ENCODE peak calls at places on chromosome 21, in seven cellular contexts. T is CD4-positive, alpha-beta T cell; D is ascending aorta; P is breast epithelium; X is uterus; C is H1; V is H9. F is an unnamed sample. For H3K9me3, the result is how much of the 10 kb centered on the place peaks cover.

GRCh38 chr21:21156919-21157318 is 158.7 kb downstream of the NCAM2 start:
- DNase-seq in X (no peak), V (no peak), C (no peak), D (no peak), P (no peak), T (no peak), F (no peak)

GRCh38 chr21:33848252-33848953 is 67.2 kb downstream of the ATP5PO start:
- DNase-seq in D (no peak), C (no peak), V (no peak), X (no peak), P (no peak), T (no peak), F (no peak)

GRCh38 chr21:18289876-18290275 is 45.2 kb downstream of the CHODL start:
- DNase-seq in V (no peak), C (no peak), T (no peak), D (no peak), X (no peak), P (no peak), F (no peak)

GRCh38 chr21:44298301-44298700 is 1.6 kb upstream of the PFKL start:
- DNase-seq in X (no peak), C (no peak), D (no peak), T (no peak), P (no peak), V (no peak), F (no peak)

GRCh38 chr21:17610862-17611261 is 1.8 kb downstream of the BTG3 start:
- DNase-seq in T (no peak), C (no peak), P (no peak), V (no peak), D (no peak), X (peak), F (no peak)

GRCh38 chr21:42039911-42040351 is 29.8 kb upstream of the ZBTB21 start:
- DNase-seq in T (no peak), V (no peak), P (no peak), D (no peak), C (no peak), X (peak), F (no peak)

GRCh38 chr21:43188181-43188580 is 19.4 kb downstream of the CRYAA start:
- DNase-seq in D (peak), C (no peak), P (peak), V (no peak), X (no peak), T (no peak), F (no peak)

GRCh38 chr21:29342394-29342957 is 43.8 kb downstream of the BACH1 start:
- DNase-seq in C (no peak), T (no peak), D (peak), V (no peak), P (no peak), X (peak), F (no peak)

GRCh38 chr21:45429221-45430164 is 24.5 kb downstream of the COL18A1 start:
- DNase-seq in P (no peak), T (no peak), V (no peak), C (no peak), X (no peak), D (no peak), F (no peak)

GRCh38 chr21:27693376-27693775 is 726.5 kb upstream of the ADAMTS5 start:
- DNase-seq in C (no peak), X (no peak), D (no peak), T (no peak), V (no peak), P (no peak), F (no peak)

GRCh38 chr21:33572350-33572749 is 16.1 kb downstream of the DONSON start:
- DNase-seq in P (no peak), C (no peak), T (no peak), X (no peak), D (no peak), V (no peak), F (no peak)

GRCh38 chr21:33975548-33976081 is 60.0 kb upstream of the ATP5PO start:
- DNase-seq in C (peak), V (no peak), X (no peak), D (peak), P (no peak), T (peak), F (peak)

GRCh38 chr21:21436012-21436545 is 437.9 kb downstream of the NCAM2 start:
- DNase-seq in V (no peak), D (no peak), C (no peak), X (no peak), P (no peak), T (no peak), F (no peak)

GRCh38 chr21:23223882-23224281 is 2225.7 kb downstream of the NCAM2 start:
- DNase-seq in C (no peak), V (no peak), T (no peak), P (no peak), D (no peak), X (no peak), F (no peak)

GRCh38 chr21:44943005-44943685 is 3.3 kb downstream of the SLX9 start:
- DNase-seq in P (peak), C (no peak), D (no peak), V (no peak), X (no peak), T (no peak), F (no peak)

GRCh38 chr21:33126569-33126968 is 56.6 kb downstream of the OLIG1 start:
- DNase-seq in P (no peak), C (no peak), D (no peak), V (no peak), T (no peak), X (no peak), F (no peak)

GRCh38 chr21:33924079-33924765 is 8.6 kb upstream of the ATP5PO start:
- DNase-seq in X (peak), V (peak), P (peak), C (peak), T (peak), D (peak), F (peak)

GRCh38 chr21:38167345-38167744 is 89.4 kb upstream of the KCNJ15 start:
- DNase-seq in P (no peak), V (no peak), T (no peak), X (no peak), C (no peak), D (no peak), F (no peak)

GRCh38 chr21:38170705-38171682 is 85.8 kb upstream of the KCNJ15 start:
- DNase-seq in V (no peak), P (no peak), T (no peak), C (peak), D (no peak), X (no peak), F (no peak)

GRCh38 chr21:38171723-38172344 is 85.0 kb upstream of the KCNJ15 start:
- DNase-seq in P (no peak), V (peak), D (no peak), X (no peak), C (peak), T (no peak), F (no peak)

GRCh38 chr21:38166214-38166547 is 90.6 kb upstream of the KCNJ15 start:
- DNase-seq in D (no peak), C (no peak), P (no peak), X (no peak), T (no peak), V (no peak), F (no peak)

GRCh38 chr21:38170283-38170682 is 86.5 kb upstream of the KCNJ15 start:
- DNase-seq in V (peak), X (no peak), C (peak), P (no peak), D (no peak), T (no peak), F (no peak)
- TF ChIP-seq CTCF in V (peak), X (no peak), C (peak), P (peak), D (no peak), T (no peak), F (no peak)

GRCh38 chr21:35503646-35504045 is 454.5 kb upstream of the RUNX1 start:
- DNase-seq in D (no peak), C (no peak), X (no peak), T (peak), V (no peak), P (no peak), F (peak)

GRCh38 chr21:35506352-35506751 is 457.2 kb upstream of the RUNX1 start:
- DNase-seq in V (no peak), C (no peak), T (no peak), D (no peak), P (no peak), X (no peak), F (no peak)

GRCh38 chr21:35508389-35508888 is 459.3 kb upstream of the RUNX1 start:
- DNase-seq in C (peak), X (no peak), D (peak), V (peak), T (no peak), P (no peak), F (no peak)

GRCh38 chr21:35504277-35504676 is 455.2 kb upstream of the RUNX1 start:
- DNase-seq in C (no peak), P (no peak), D (no peak), T (no peak), V (no peak), X (no peak), F (no peak)

DNA sequence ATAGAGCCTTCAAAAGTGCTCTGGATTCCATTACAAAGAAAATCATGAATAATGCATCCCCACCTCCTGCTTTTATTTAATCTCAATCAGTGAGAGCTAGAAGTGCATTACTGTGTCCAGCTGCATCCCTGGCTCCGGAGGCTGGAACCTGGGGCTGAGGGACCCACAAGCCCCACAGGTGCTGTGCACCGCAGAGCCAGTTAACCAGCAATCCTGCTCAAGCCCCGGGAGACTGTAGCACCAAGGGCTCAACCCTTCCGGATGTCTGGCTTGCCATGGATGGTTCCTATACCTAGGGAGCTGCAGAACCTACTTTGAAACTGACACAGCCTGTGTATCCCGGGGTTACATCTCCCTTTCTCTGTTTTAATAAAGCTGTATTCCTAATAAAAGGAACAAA is 456.0 kb upstream of the RUNX1 start:
- DNase-seq in V (peak), D (no peak), T (no peak), X (no peak), P (no peak), C (no peak), F (no peak)
- H3K27ac ChIP-seq in V (no peak), D (no peak), T (no peak), X (no peak), P (no peak), C (no peak), F (no peak)

GRCh38 chr21:38887750-38888149 is 82.0 kb downstream of the ETS2 start:
- DNase-seq in C (no peak), D (no peak), V (no peak), X (no peak), T (no peak), P (no peak), F (no peak)
- H3K9me3 ChIP-seq in C (under half), D (under half), V (under half), X (under half), T (under half), P (under half), F (under half)

GRCh38 chr21:31509108-31510017 is 150.1 kb upstream of the SOD1 start:
- DNase-seq in D (no peak), P (peak), V (peak), X (no peak), T (peak), C (peak), F (peak)
- TF ChIP-seq CTCF in D (no peak), P (peak), V (peak), X (no peak), T (peak), C (peak), F (peak)

GRCh38 chr21:36608251-36608650 is 90.7 kb upstream of the SIM2 start:
- DNase-seq in C (no peak), T (no peak), X (no peak), D (peak), P (no peak), V (no peak), F (no peak)

GRCh38 chr21:36606983-36607325 is 92.0 kb upstream of the SIM2 start:
- DNase-seq in D (peak), P (no peak), V (no peak), T (no peak), X (no peak), C (no peak), F (no peak)

GRCh38 chr21:36602735-36603134 is 96.2 kb upstream of the SIM2 start:
- DNase-seq in V (no peak), D (peak), C (no peak), X (no peak), T (no peak), P (no peak), F (no peak)

GRCh38 chr21:36606292-36606982 is 92.5 kb upstream of the SIM2 start:
- DNase-seq in V (no peak), D (peak), T (no peak), P (no peak), C (no peak), X (no peak), F (no peak)

GRCh38 chr21:36603221-36603620 is 95.7 kb upstream of the SIM2 start:
- DNase-seq in T (no peak), P (no peak), C (no peak), D (peak), V (no peak), X (no peak), F (no peak)
- H3K27ac ChIP-seq in T (no peak), P (no peak), C (no peak), D (no peak), V (no peak), X (no peak), F (no peak)

DNA sequence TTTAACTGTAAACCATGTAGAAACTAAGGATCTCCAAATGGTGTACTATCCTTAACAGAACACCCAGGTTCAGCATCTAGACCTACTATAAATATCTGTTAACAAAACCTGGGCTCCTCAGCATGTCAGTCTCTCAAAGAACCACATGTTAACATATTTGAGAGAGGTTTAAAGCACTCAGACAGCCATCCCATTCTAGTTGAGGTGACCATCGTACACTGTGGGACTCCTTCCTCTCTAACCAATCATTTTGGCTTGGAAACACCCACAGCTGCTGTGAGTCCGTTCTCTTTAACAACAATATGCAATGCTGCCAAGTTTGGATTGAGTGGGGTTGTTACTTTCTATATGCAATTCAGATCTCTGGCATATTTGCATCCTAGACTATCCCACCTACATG is 105.8 kb downstream of the MRPL39 start:
- DNase-seq in X (no peak), T (no peak), C (no peak), D (no peak), P (no peak), V (no peak), F (no peak)
- H3K9me3 ChIP-seq in X (under half), T (under half), C (under half), D (under half), P (under half), V (under half), F (under half)

DNA sequence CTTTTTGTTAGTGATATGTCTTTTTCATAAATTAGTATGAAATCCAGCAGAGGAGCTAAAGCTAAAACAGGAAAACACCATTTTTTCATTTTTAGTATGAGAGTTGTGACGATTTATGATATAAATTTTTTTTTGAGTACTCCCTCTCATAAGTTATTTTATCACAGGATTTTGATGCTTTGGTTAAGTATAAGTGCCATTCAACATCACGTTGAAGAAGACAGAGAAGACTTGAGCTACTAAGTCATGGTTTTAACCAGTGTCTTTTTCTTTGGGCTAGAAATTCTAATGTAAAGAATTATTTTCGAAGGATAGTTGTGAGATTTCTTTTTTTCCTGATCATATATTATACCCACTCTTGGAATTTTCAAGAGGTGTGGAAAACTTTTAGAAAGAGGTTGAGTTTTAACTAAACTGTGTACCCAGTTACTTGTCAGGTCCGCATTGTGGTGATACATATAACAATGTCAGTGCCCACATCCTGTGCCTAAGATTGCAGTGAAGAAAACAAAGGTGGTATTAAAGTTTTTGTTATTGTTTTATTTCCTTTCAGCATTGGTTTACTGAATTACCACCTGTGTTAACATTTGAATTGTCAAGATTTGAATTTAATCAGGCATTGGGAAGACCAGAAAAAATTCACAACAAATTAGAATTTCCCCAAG is 93.8 kb downstream of the USP25 start:
- DNase-seq in C (no peak), V (no peak), D (no peak), P (no peak), T (no peak), X (no peak), F (no peak)
- TF ChIP-seq CTCF in C (no peak), V (no peak), D (no peak), P (no peak), T (no peak), X (no peak), F (no peak)

F was measured in CD8-positive, alpha-beta T cell.